ENCODE peak calls at places on chromosomes 12 and 14, in four cellular contexts. E is astrocyte, U is fibroblast of lung, K is endothelial cell of umbilical vein. N is an unnamed sample.

GRCh38 chr14:28766505-28767238 is at the start of gene FOXG1:
- DNase-seq in E (no peak), U (peak), K (no peak), N (no peak)

GRCh38 chr12:90593596-90594290 is 361.2 kb downstream of the CCER1 start:
- DNase-seq in E (no peak), U (no peak), K (no peak), N (no peak)

GRCh38 chr14:58460772-58461171 is 33.3 kb downstream of the KIAA0586 start:
- DNase-seq in E (no peak), U (no peak), K (no peak), N (no peak)

GRCh38 chr14:101972126-101972785 is 7.9 kb downstream of the DYNC1H1 start:
- DNase-seq in E (peak), U (peak), K (peak), N (no peak)

GRCh38 chr12:96471368-96472040 is 17.9 kb upstream of the CFAP54 start:
- DNase-seq in E (peak), U (peak), K (peak), N (no peak)

GRCh38 chr14:93006484-93007128 is 83.7 kb downstream of the CHGA start:
- DNase-seq in E (peak), U (peak), K (no peak), N (no peak)

GRCh38 chr12:121797937-121798801 is 4.7 kb upstream of the RHOF start:
- DNase-seq in E (no peak), U (peak), K (peak), N (peak)

GRCh38 chr12:5258498-5258897 is 173.4 kb upstream of the NTF3 start:
- DNase-seq in E (peak), U (peak), K (no peak), N (no peak)

GRCh38 chr12:12425616-12426015 is 68.7 kb downstream of the BORCS5 start:
- DNase-seq in E (peak), U (peak), K (peak), N (no peak)

GRCh38 chr12:2804390-2805145 is 7.9 kb upstream of the ITFG2 start:
- DNase-seq in E (peak), U (peak), K (peak), N (no peak)

GRCh38 chr14:77303417-77304156 is 17.1 kb downstream of the POMT2 start:
- DNase-seq in E (peak), U (peak), K (peak), N (no peak)

GRCh38 chr12:1716215-1716862 is 25.5 kb downstream of the ADIPOR2 start:
- DNase-seq in E (no peak), U (peak), K (no peak), N (no peak)

GRCh38 chr12:108825205-108825950 is 32.0 kb downstream of the SSH1 start:
- DNase-seq in E (peak), U (peak), K (no peak), N (no peak)

GRCh38 chr12:26271024-26271423 is 75.7 kb downstream of the SSPN start:
- DNase-seq in E (peak), U (peak), K (no peak), N (no peak)

GRCh38 chr12:25135531-25136154 is 59.3 kb downstream of the DNAI7 start:
- DNase-seq in E (no peak), U (no peak), K (no peak), N (no peak)

GRCh38 chr14:31161274-31161673 is 46.3 kb downstream of the HECTD1 start:
- DNase-seq in E (no peak), U (peak), K (no peak), N (no peak)

GRCh38 chr12:65510584-65511050 is 232.1 kb downstream of the MSRB3 start:
- DNase-seq in E (peak), U (peak), K (peak), N (no peak)

GRCh38 chr12:67649165-67650126 is 901 bp downstream of the DYRK2 start:
- DNase-seq in E (no peak), U (no peak), K (peak), N (peak)

GRCh38 chr14:96273629-96274028 is 17.6 kb downstream of the BDKRB1 start:
- DNase-seq in E (no peak), U (no peak), K (no peak), N (no peak)

GRCh38 chr14:34059925-34060746 is 109.3 kb upstream of the EGLN3 start:
- DNase-seq in E (peak), U (peak), K (peak), N (no peak)
- TF ChIP-seq CTCF in E (no peak), U (peak), K (peak), N (no peak)

GRCh38 chr12:114668905-114669304 is 15.1 kb downstream of the TBX3 start:
- DNase-seq in E (no peak), U (no peak), K (no peak), N (no peak)

GRCh38 chr12:114668151-114668891 is 15.7 kb downstream of the TBX3 start:
- DNase-seq in E (peak), U (peak), K (peak), N (no peak)

GRCh38 chr12:114670257-114670955 is 13.6 kb downstream of the TBX3 start:
- DNase-seq in E (no peak), U (no peak), K (peak), N (no peak)

GRCh38 chr12:114671321-114671663 is 12.7 kb downstream of the TBX3 start:
- DNase-seq in E (no peak), U (no peak), K (no peak), N (no peak)

GRCh38 chr12:114669501-114670256 is 14.3 kb downstream of the TBX3 start:
- DNase-seq in E (no peak), U (peak), K (no peak), N (no peak)
- TF ChIP-seq EZH2 in E (peak), U (no peak), K (peak), N (no peak)

DNA sequence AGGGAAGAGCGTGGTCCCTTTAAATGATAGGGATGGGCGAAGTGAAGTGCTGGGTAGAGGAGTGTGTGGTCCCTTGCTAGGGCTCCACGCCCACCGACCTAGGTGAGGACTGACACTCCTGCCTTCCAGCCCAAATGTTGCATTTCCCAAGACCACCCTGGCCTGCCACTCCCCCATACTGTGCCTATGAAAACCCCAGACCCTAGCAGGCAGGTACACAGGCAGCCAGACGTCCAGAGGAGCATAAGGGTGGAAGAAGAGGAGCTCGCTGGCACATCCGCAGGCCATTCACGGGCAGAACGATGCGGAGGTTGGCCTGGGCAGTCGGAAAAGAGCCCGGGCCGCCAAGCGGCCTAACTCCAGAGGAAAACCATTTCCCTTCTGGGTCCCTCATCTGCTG is 817 bp upstream of the IPO8 start:
- DNase-seq in E (no peak), U (no peak), K (no peak), N (no peak)
- TF ChIP-seq CTCF in E (no peak), U (no peak), K (no peak), N (no peak)

GRCh38 chr14:94307410-94307992 is 14.4 kb upstream of the SERPINA10 start:
- DNase-seq in E (no peak), U (no peak), K (no peak), N (no peak)

GRCh38 chr14:94309721-94310120 is 13.4 kb downstream of the SERPINA6 start:
- DNase-seq in E (no peak), U (no peak), K (no peak), N (no peak)

GRCh38 chr14:94312481-94313246 is 10.5 kb downstream of the SERPINA6 start:
- DNase-seq in E (no peak), U (no peak), K (no peak), N (no peak)

GRCh38 chr14:94313991-94314655 is 9.0 kb downstream of the SERPINA6 start:
- DNase-seq in E (peak), U (peak), K (no peak), N (no peak)

GRCh38 chr14:94310248-94310647 is 12.9 kb downstream of the SERPINA6 start:
- DNase-seq in E (no peak), U (no peak), K (no peak), N (no peak)
- TF ChIP-seq EZH2 in E (no peak), U (no peak), K (no peak), N (no peak)

N was measured in DND-41.